ENCODE peak calls at places on chromosomes 4 and X, in ten cellular contexts. S is kidney epithelial cell, X is glutamatergic neuron, U is bronchial epithelial cell, J is T follicular helper cell, E is choroid plexus epithelial cell, Y is B cell, Z is lung, V is activated T-helper 1 cell treated with Interleukin-2 at 50 U/mL for 16 hours, H is cardiac muscle cell. P is an unnamed sample.
A peak's percentile ranks its signal among the peaks of the same experiment; 100 is the strongest.

GRCh38 chrX:153773218-153773611 is 7.6 kb upstream of the SRPK3 start:
- DNase-seq in S (no peak), X (peak; percentile 5), U (no peak), J (no peak), E (no peak), Y (no peak), Z (no peak), V (no peak), H (no peak), P (no peak)

GRCh38 chrX:28590394-28590793 is 3.1 kb downstream of the IL1RAPL1 start:
- DNase-seq in S (no peak), X (no peak), U (no peak), J (no peak), E (peak; percentile 48), Y (no peak), Z (no peak), V (no peak), H (peak; percentile 22), P (no peak)

GRCh38 chrX:129785160-129785947 is 5.6 kb downstream of the SASH3 start:
- DNase-seq in S (no peak), X (no peak), U (no peak), J (no peak), E (no peak), Y (no peak), Z (no peak), V (no peak), H (no peak), P (peak; percentile 22)

GRCh38 chr4:180798016-180798574 is 1445.1 kb upstream of the TENM3 start:
- DNase-seq in S (no peak), X (no peak), U (no peak), J (no peak), E (no peak), Y (no peak), Z (no peak), V (no peak), H (no peak), P (no peak)

GRCh38 chr4:155522201-155522600 is 144.4 kb upstream of the GUCY1A1 start:
- DNase-seq in S (no peak), X (no peak), U (peak; percentile 56), J (no peak), E (peak; percentile 8), Y (no peak), Z (no peak), V (no peak), H (no peak), P (no peak)

GRCh38 chr4:64584981-64585557 is 175.8 kb upstream of the TECRL start:
- DNase-seq in S (no peak), X (no peak), U (peak; percentile 19), J (no peak), E (peak; percentile 55), Y (no peak), Z (no peak), V (no peak), H (peak; percentile 64), P (no peak)

GRCh38 chr4:177442623-177443155 is 452 bp upstream of the AGA start:
- DNase-seq in S (no peak), X (no peak), U (peak; percentile 23), J (no peak), E (peak; percentile 31), Y (no peak), Z (no peak), V (no peak), H (peak; percentile 24), P (no peak)

GRCh38 chr4:54400188-54400587 is 171.1 kb downstream of the PDGFRA start:
- DNase-seq in S (no peak), X (no peak), U (no peak), J (no peak), E (peak; percentile 8), Y (no peak), Z (no peak), V (no peak), H (peak; percentile 28), P (no peak)

GRCh38 chrX:48975541-48975940 is 3.9 kb upstream of the KCND1 start:
- DNase-seq in S (no peak), X (no peak), U (no peak), J (no peak), E (no peak), Y (no peak), Z (no peak), V (no peak), H (no peak), P (no peak)

GRCh38 chr4:108787724-108788123 is 24.9 kb upstream of the ETNPPL start:
- DNase-seq in S (no peak), X (no peak), U (no peak), J (no peak), E (no peak), Y (no peak), Z (no peak), V (no peak), H (no peak), P (no peak)

GRCh38 chrX:119062750-119063374 is 9.9 kb upstream of the CT47C1 start:
- DNase-seq in S (no peak), X (no peak), U (peak; percentile 32), J (no peak), E (peak; percentile 49), Y (no peak), Z (no peak), V (no peak), H (peak; percentile 56), P (no peak)

GRCh38 chr4:4689694-4690440 is 148.0 kb upstream of the STX18 start:
- DNase-seq in S (no peak), X (no peak), U (no peak), J (no peak), E (peak; percentile 80), Y (no peak), Z (no peak), V (no peak), H (no peak), P (no peak)

GRCh38 chrX:153717445-153717844 is 6.7 kb downstream of the BCAP31 start:
- DNase-seq in S (no peak), X (no peak), U (no peak), J (no peak), E (no peak), Y (no peak), Z (no peak), V (no peak), H (no peak), P (no peak)

GRCh38 chr4:102355748-102356147 is 10.5 kb upstream of the SLC39A8 start:
- DNase-seq in S (no peak), X (no peak), U (no peak), J (no peak), E (no peak), Y (no peak), Z (no peak), V (no peak), H (no peak), P (no peak)

GRCh38 chrX:41200785-41201184 is 115.5 kb downstream of the USP9X start:
- DNase-seq in S (no peak), X (no peak), U (no peak), J (no peak), E (no peak), Y (no peak), Z (no peak), V (no peak), H (no peak), P (no peak)

GRCh38 chr4:112865443-112865842 is 184.0 kb upstream of the ANK2 start:
- DNase-seq in S (no peak), X (no peak), U (peak; percentile 29), J (no peak), E (peak; percentile 6), Y (no peak), Z (no peak), V (no peak), H (no peak), P (no peak)

GRCh38 chr4:111464251-111465045 is 680.8 kb upstream of the FAM241A start:
- DNase-seq in S (no peak), X (no peak), U (no peak), J (no peak), E (peak; percentile 20), Y (no peak), Z (no peak), V (no peak), H (peak; percentile 26), P (no peak)

GRCh38 chr4:37715889-37716402 is 29.8 kb upstream of the RELL1 start:
- DNase-seq in S (no peak), X (no peak), U (peak; percentile 80), J (no peak), E (peak; percentile 62), Y (no peak), Z (no peak), V (no peak), H (peak; percentile 64), P (no peak)

P was measured in ascending aorta.